ENCODE peak calls at places on chromosomes 1 and 21, in nine cellular contexts. N, A, V, R, U, W, Z, T and L are unnamed samples.

GRCh38 chr1:219041141-219041540 is 132.5 kb upstream of the LYPLAL1 start:
- DNase-seq in N (no peak), A (peak; percentile 45), V (no peak), R (no peak), U (peak; percentile 68), W (no peak), Z (no peak), T (no peak), L (no peak)

GRCh38 chr21:45336870-45337269 is 49.2 kb upstream of the POFUT2 start:
- DNase-seq in N (no peak), A (peak; percentile 62), V (no peak), R (no peak), U (no peak), W (no peak), Z (no peak), T (no peak), L (no peak)

GRCh38 chr1:196546272-196547245 is 61.7 kb downstream of the KCNT2 start:
- DNase-seq in N (no peak), A (no peak), V (no peak), R (peak; percentile 56), U (no peak), W (no peak), Z (no peak), T (no peak), L (no peak)

GRCh38 chr1:33168556-33169289 is 13.1 kb downstream of the TRIM62 start:
- DNase-seq in N (no peak), A (no peak), V (no peak), R (no peak), U (no peak), W (no peak), Z (no peak), T (no peak), L (no peak)

GRCh38 chr21:35020902-35021301 is 28.2 kb downstream of the RUNX1 start:
- DNase-seq in N (no peak), A (no peak), V (no peak), R (no peak), U (no peak), W (no peak), Z (no peak), T (no peak), L (peak; percentile 12)

GRCh38 chr1:193033610-193034009 is 25.6 kb downstream of the UCHL5 start:
- DNase-seq in N (no peak), A (no peak), V (no peak), R (no peak), U (no peak), W (no peak), Z (no peak), T (no peak), L (no peak)

GRCh38 chr1:208036177-208036808 is 125.4 kb upstream of the CD34 start:
- DNase-seq in N (no peak), A (peak; percentile 49), V (no peak), R (peak; percentile 33), U (no peak), W (peak; percentile 35), Z (no peak), T (peak; percentile 40), L (no peak)

GRCh38 chr1:45205000-45205909 is 1.1 kb downstream of the ZSWIM5 start:
- DNase-seq in N (no peak), A (no peak), V (no peak), R (peak; percentile 39), U (no peak), W (no peak), Z (peak; percentile 66), T (peak; percentile 22), L (no peak)

GRCh38 chr1:85465099-85465790 is at the start of gene DDAH1:
- DNase-seq in N (no peak), A (peak; percentile 15), V (peak; percentile 0), R (peak; percentile 86), U (no peak), W (peak; percentile 37), Z (peak; percentile 71), T (peak; percentile 78), L (no peak)

GRCh38 chr1:22030473-22030872 is 22.0 kb upstream of the CDC42 start:
- DNase-seq in N (no peak), A (no peak), V (no peak), R (no peak), U (no peak), W (no peak), Z (no peak), T (no peak), L (no peak)

GRCh38 chr1:232911027-232911599 is 39.3 kb upstream of the NTPCR start:
- DNase-seq in N (no peak), A (no peak), V (no peak), R (no peak), U (no peak), W (no peak), Z (no peak), T (no peak), L (no peak)

GRCh38 chr21:17270234-17270633 is 242.6 kb upstream of the CXADR start:
- DNase-seq in N (no peak), A (peak; percentile 21), V (no peak), R (no peak), U (peak; percentile 10), W (no peak), Z (no peak), T (peak; percentile 31), L (peak; percentile 7)

GRCh38 chr1:238143038-238143437 is 252.3 kb upstream of the ZP4 start:
- DNase-seq in N (no peak), A (no peak), V (no peak), R (no peak), U (no peak), W (no peak), Z (no peak), T (no peak), L (no peak)

GRCh38 chr1:228923973-228924766 is 188.9 kb downstream of the RHOU start:
- DNase-seq in N (no peak), A (no peak), V (no peak), R (no peak), U (no peak), W (no peak), Z (no peak), T (no peak), L (no peak)

GRCh38 chr1:11178021-11179015 is 10.8 kb upstream of the ANGPTL7 start:
- DNase-seq in N (no peak), A (peak; percentile 84), V (no peak), R (peak; percentile 21), U (no peak), W (no peak), Z (no peak), T (no peak), L (no peak)

GRCh38 chr1:25694591-25695007 is 78.0 kb downstream of the MAN1C1 start:
- DNase-seq in N (no peak), A (no peak), V (no peak), R (no peak), U (no peak), W (no peak), Z (no peak), T (no peak), L (no peak)

GRCh38 chr1:119742193-119742592 is 26.5 kb downstream of the HMGCS2 start:
- DNase-seq in N (no peak), A (no peak), V (no peak), R (no peak), U (no peak), W (no peak), Z (no peak), T (no peak), L (no peak)

GRCh38 chr1:155126494-155127104 is 1.1 kb upstream of the EFNA1 start:
- DNase-seq in N (no peak), A (no peak), V (no peak), R (peak; percentile 40), U (no peak), W (no peak), Z (peak; percentile 58), T (peak; percentile 52), L (no peak)

GRCh38 chr1:91124290-91124975 is 102.6 kb upstream of the ZNF644 start:
- DNase-seq in N (no peak), A (no peak), V (peak; percentile 22), R (no peak), U (no peak), W (no peak), Z (no peak), T (no peak), L (no peak)

GRCh38 chr1:229582715-229583114 is 24.2 kb upstream of the ABCB10 start:
- DNase-seq in N (no peak), A (no peak), V (no peak), R (no peak), U (no peak), W (no peak), Z (no peak), T (no peak), L (no peak)

GRCh38 chr1:33586111-33586510 is 113.7 kb downstream of the ZSCAN20 start:
- DNase-seq in N (no peak), A (peak; percentile 34), V (no peak), R (no peak), U (peak; percentile 8), W (no peak), Z (no peak), T (no peak), L (peak; percentile 26)

GRCh38 chr1:219555031-219555667 is 57.8 kb downstream of the ZC3H11B start:
- DNase-seq in N (no peak), A (peak; percentile 24), V (no peak), R (peak; percentile 76), U (peak; percentile 58), W (no peak), Z (no peak), T (no peak), L (no peak)

GRCh38 chr1:45945426-45945825 is 142.0 kb downstream of the MAST2 start:
- DNase-seq in N (no peak), A (no peak), V (no peak), R (no peak), U (no peak), W (no peak), Z (no peak), T (no peak), L (no peak)

GRCh38 chr1:101757985-101758384 is 238.7 kb downstream of the OLFM3 start:
- DNase-seq in N (no peak), A (no peak), V (no peak), R (no peak), U (no peak), W (no peak), Z (no peak), T (no peak), L (no peak)

GRCh38 chr1:57066980-57067615 is 101.3 kb upstream of the C8B start:
- DNase-seq in N (no peak), A (no peak), V (no peak), R (no peak), U (no peak), W (no peak), Z (no peak), T (no peak), L (no peak)

GRCh38 chr1:41480204-41481108 is 4.0 kb downstream of the EDN2 start:
- DNase-seq in N (no peak), A (no peak), V (no peak), R (no peak), U (no peak), W (no peak), Z (no peak), T (no peak), L (no peak)

GRCh38 chr1:95002657-95003432 is 69.9 kb downstream of the ALG14 start:
- DNase-seq in N (no peak), A (peak; percentile 25), V (no peak), R (peak; percentile 4), U (no peak), W (no peak), Z (no peak), T (no peak), L (no peak)

GRCh38 chr1:31617917-31618746 is 643 bp downstream of the HCRTR1 start:
- DNase-seq in N (no peak), A (no peak), V (peak; percentile 26), R (peak; percentile 43), U (no peak), W (peak; percentile 77), Z (peak; percentile 57), T (peak; percentile 33), L (no peak)

GRCh38 chr1:209996348-209996747 is 58.3 kb downstream of the SYT14 start:
- DNase-seq in N (no peak), A (no peak), V (no peak), R (no peak), U (no peak), W (no peak), Z (no peak), T (no peak), L (no peak)